ENCODE peak calls at places on chromosomes 1 and 21, in six cellular contexts. X is Peyer's patch, W is BE2C, T is IMR-90, O is psoas muscle, B is left ventricle myocardium inferior. V is an unnamed sample.

GRCh38 chr21:45381036-45381787 is 23.8 kb upstream of the COL18A1 start:
- DNase-seq in X (no peak), W (peak), T (no peak), O (peak), B (peak), V (no peak)

GRCh38 chr1:169892819-169893644 is 664 bp downstream of the SCYL3 start:
- DNase-seq in X (peak), W (no peak), T (peak), O (no peak), B (peak), V (peak)

GRCh38 chr1:71737768-71738167 is 544.6 kb downstream of the NEGR1 start:
- DNase-seq in X (no peak), W (no peak), T (no peak), O (no peak), B (no peak), V (no peak)

GRCh38 chr1:30756545-30757195 is 904 bp downstream of the LAPTM5 start:
- DNase-seq in X (peak), W (no peak), T (peak), O (peak), B (peak), V (peak)

GRCh38 chr1:171424494-171424893 is 60.8 kb upstream of the PRRC2C start:
- DNase-seq in X (no peak), W (no peak), T (no peak), O (no peak), B (no peak), V (peak)

GRCh38 chr1:8047686-8048522 is 21.8 kb upstream of the ERRFI1 start:
- DNase-seq in X (no peak), W (no peak), T (peak), O (no peak), B (peak), V (peak)

GRCh38 chr1:160436975-160437374 is 36.6 kb downstream of the VANGL2 start:
- DNase-seq in X (no peak), W (no peak), T (no peak), O (no peak), B (no peak), V (no peak)

GRCh38 chr21:46435786-46436227 is 22.9 kb upstream of the DIP2A start:
- DNase-seq in X (no peak), W (no peak), T (no peak), O (no peak), B (no peak), V (no peak)

GRCh38 chr1:180926164-180926981 is 13.7 kb downstream of the KIAA1614 start:
- DNase-seq in X (no peak), W (peak), T (peak), O (peak), B (peak), V (no peak)

GRCh38 chr1:84299536-84300260 is 1.8 kb upstream of the SAMD13 start:
- DNase-seq in X (no peak), W (no peak), T (peak), O (no peak), B (no peak), V (peak)

GRCh38 chr21:38945536-38946245 is 140.0 kb downstream of the ETS2 start:
- DNase-seq in X (peak), W (no peak), T (peak), O (no peak), B (no peak), V (no peak)

GRCh38 chr1:11795238-11795890 is 10.4 kb downstream of the MTHFR start:
- DNase-seq in X (no peak), W (no peak), T (no peak), O (no peak), B (no peak), V (no peak)

GRCh38 chr1:217135569-217135915 is 412.3 kb upstream of the ESRRG start:
- DNase-seq in X (no peak), W (peak), T (peak), O (no peak), B (no peak), V (peak)

GRCh38 chr1:217135987-217136894 is 413.0 kb upstream of the ESRRG start:
- DNase-seq in X (no peak), W (no peak), T (no peak), O (no peak), B (no peak), V (no peak)

GRCh38 chr1:217138173-217138838 is 415.1 kb upstream of the ESRRG start:
- DNase-seq in X (no peak), W (no peak), T (no peak), O (no peak), B (no peak), V (no peak)

GRCh38 chr1:217137210-217137871 is 414.1 kb upstream of the ESRRG start:
- DNase-seq in X (no peak), W (no peak), T (no peak), O (no peak), B (no peak), V (peak)

DNA sequence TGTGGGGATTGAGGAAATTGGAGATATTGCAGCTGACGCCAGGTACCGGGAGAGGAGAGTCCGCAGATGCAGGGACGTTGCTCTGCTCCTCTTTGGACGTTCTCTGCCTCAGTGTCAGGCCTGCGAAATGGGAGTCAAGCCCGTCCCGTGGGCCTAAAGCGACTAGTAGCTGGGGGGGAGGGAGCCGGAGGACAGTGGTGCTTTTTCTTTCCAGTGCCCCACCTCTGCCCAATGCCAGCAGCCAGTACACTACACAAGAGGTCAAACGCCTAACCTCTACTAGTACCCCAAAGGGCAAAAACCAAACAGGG is 413.6 kb upstream of the ESRRG start:
- DNase-seq in X (no peak), W (no peak), T (no peak), O (no peak), B (no peak), V (no peak)
- H3K4me3 ChIP-seq in X (peak), W (no peak), T (no peak), O (no peak), B (peak), V (no peak)

GRCh38 chr1:44611419-44611818 is 62.9 kb downstream of the TMEM53 start:
- DNase-seq in X (no peak), W (no peak), T (no peak), O (no peak), B (no peak), V (no peak)

GRCh38 chr1:44610527-44611148 is 63.6 kb downstream of the TMEM53 start:
- DNase-seq in X (no peak), W (no peak), T (no peak), O (no peak), B (no peak), V (no peak)

GRCh38 chr1:44608141-44608540 is 66.1 kb downstream of the TMEM53 start:
- DNase-seq in X (no peak), W (no peak), T (no peak), O (no peak), B (no peak), V (peak)

GRCh38 chr1:44609768-44610526 is 64.3 kb downstream of the TMEM53 start:
- DNase-seq in X (no peak), W (no peak), T (no peak), O (no peak), B (no peak), V (no peak)

GRCh38 chr1:44609412-44609767 is 64.9 kb downstream of the TMEM53 start:
- DNase-seq in X (peak), W (peak), T (peak), O (peak), B (peak), V (peak)
- TF ChIP-seq CTCF in X (peak), W (peak), T (peak), O (peak), B (peak), V (peak)

DNA sequence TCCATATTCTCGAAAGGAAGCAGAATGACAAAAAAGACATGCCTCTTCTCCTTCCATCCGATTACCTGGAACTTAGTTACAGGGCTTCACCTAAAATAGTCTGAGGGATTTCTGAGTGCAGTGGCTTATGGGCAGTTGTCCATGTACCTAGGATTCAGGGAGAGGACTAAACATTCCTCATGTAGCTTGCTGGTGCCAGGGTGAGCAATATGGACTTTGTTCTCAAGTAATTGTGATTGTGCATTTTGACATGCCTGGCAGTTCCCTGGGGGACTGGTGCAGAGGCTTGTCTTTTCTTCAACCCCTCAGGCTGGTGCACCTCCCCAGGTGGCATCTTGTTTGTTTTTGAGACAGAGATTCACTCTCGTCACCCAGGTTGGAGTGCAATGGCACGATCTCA is 6.1 kb upstream of the PSEN2 start:
- DNase-seq in X (peak), W (no peak), T (no peak), O (no peak), B (no peak), V (no peak)
- H3K4me3 ChIP-seq in X (no peak), W (no peak), T (no peak), O (no peak), B (no peak), V (no peak)

DNA sequence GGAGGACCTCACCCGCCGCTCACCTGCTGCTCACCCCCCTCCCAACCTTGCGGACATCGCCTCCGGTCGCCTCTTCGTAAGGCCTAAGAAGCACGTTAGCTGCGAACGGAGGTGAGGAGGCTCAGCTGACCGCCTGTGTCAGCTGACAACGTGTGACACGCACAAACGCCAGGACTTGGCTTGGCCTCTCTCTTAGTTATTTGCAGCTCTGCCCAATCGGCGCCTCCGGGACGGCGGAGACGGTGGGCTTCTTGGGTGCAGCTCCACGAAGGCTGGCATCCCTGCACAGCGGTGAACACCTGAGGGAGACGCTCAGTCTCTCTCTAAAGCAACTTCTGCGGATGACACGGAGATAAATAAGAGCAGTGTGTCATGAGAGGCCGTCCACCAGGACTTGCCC is 319.0 kb downstream of the FAM72C start:
- DNase-seq in X (no peak), W (no peak), T (no peak), O (no peak), B (no peak), V (no peak)
- TF ChIP-seq CTCF in X (no peak), W (no peak), T (no peak), O (no peak), B (no peak), V (no peak)

GRCh38 chr1:200096774-200097173 is 69.3 kb downstream of the NR5A2 start:
- DNase-seq in X (no peak), W (no peak), T (no peak), O (no peak), B (no peak), V (peak)
- H3K4me3 ChIP-seq in X (no peak), W (no peak), T (no peak), O (no peak), B (no peak), V (no peak)

GRCh38 chr1:113253187-113253966 is 136.9 kb upstream of the MAGI3 start:
- DNase-seq in X (peak), W (no peak), T (no peak), O (no peak), B (no peak), V (no peak)

GRCh38 chr1:113255728-113256347 is 134.5 kb upstream of the MAGI3 start:
- DNase-seq in X (no peak), W (no peak), T (no peak), O (no peak), B (no peak), V (peak)

GRCh38 chr1:113253979-113254378 is 136.3 kb upstream of the MAGI3 start:
- DNase-seq in X (no peak), W (no peak), T (no peak), O (no peak), B (no peak), V (no peak)

GRCh38 chr1:113256348-113256729 is 134.0 kb upstream of the MAGI3 start:
- DNase-seq in X (no peak), W (no peak), T (no peak), O (no peak), B (no peak), V (peak)

DNA sequence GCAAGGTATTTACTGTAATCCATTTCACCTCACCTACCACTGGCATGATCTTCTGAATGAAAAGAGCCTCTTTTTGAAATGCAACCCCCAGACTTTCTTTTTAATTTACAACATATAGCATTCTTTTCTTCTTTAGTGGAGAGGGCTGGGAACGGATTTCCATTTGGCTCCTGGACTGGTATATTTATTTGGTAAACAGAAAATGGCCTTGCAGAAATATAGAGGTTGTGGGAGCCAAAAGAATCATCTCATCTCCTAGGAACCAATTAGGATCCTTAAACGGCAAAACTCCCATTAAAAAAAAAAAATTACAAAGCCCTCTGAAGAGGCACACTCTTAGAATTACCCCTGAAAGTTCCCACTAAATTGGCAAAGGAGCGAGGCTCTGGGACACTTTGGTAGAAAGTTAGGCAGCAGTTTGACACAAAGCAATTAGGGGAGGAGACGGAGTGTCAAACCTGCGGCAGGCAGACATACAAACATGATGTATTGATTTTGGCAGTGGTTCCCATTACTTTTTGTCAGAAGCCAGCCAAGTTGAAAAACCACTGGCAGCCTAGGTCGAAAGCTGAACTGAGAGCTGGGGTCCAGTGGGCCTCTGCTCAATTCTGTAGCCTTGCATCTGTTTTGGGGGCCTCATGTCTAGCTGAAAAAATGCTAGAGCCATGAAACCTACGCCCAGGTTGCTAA is 135.1 kb upstream of the MAGI3 start:
- DNase-seq in X (no peak), W (no peak), T (no peak), O (no peak), B (no peak), V (no peak)
- TF ChIP-seq CTCF in X (no peak), W (no peak), T (no peak), O (no peak), B (no peak), V (no peak)

V was measured in epithelial cell of esophagus.